ENCODE peak calls at places on chromosome 10, in six cellular contexts. One of them, this sample, is unnamed.

GRCh38 chr10:78829570-78829969 is 239.2 kb upstream of the ZMIZ1 start:
- DNase-seq in activated T-cell treated with anti-CD3 and anti-CD28 coated beads for 1 hour: no peak
- DNase-seq in ureter: no peak
- DNase-seq in fibroblast of pulmonary artery: no peak
- DNase-seq in stimulated activated CD4-positive, alpha-beta T cell treated with anti-CD3 and anti-CD28 coated beads, Interleukin-2, amount 100 ng/mL, for 24 hours: no peak
- DNase-seq in H7: no peak
- DNase-seq in this sample: no peak

GRCh38 chr10:79984851-79985250 is 35.9 kb upstream of the SFTPD start:
- DNase-seq in H7: no peak
- DNase-seq in activated T-cell treated with anti-CD3 and anti-CD28 coated beads for 1 hour: no peak
- DNase-seq in fibroblast of pulmonary artery: no peak
- DNase-seq in stimulated activated CD4-positive, alpha-beta T cell treated with anti-CD3 and anti-CD28 coated beads, Interleukin-2, amount 100 ng/mL, for 24 hours: peak; percentile 29
- DNase-seq in ureter: no peak
- DNase-seq in this sample: peak; percentile 57

GRCh38 chr10:61628875-61629513 is 33.7 kb upstream of the CABCOCO1 start:
- DNase-seq in ureter: no peak
- DNase-seq in stimulated activated CD4-positive, alpha-beta T cell treated with anti-CD3 and anti-CD28 coated beads, Interleukin-2, amount 100 ng/mL, for 24 hours: no peak
- DNase-seq in activated T-cell treated with anti-CD3 and anti-CD28 coated beads for 1 hour: no peak
- DNase-seq in fibroblast of pulmonary artery: peak; percentile 96
- DNase-seq in H7: no peak
- DNase-seq in this sample: peak; percentile 56

GRCh38 chr10:28294169-28294532 is 8.7 kb downstream of the MPP7 start:
- DNase-seq in stimulated activated CD4-positive, alpha-beta T cell treated with anti-CD3 and anti-CD28 coated beads, Interleukin-2, amount 100 ng/mL, for 24 hours: no peak
- DNase-seq in ureter: no peak
- DNase-seq in activated T-cell treated with anti-CD3 and anti-CD28 coated beads for 1 hour: no peak
- DNase-seq in H7: no peak
- DNase-seq in fibroblast of pulmonary artery: no peak
- DNase-seq in this sample: no peak

GRCh38 chr10:47408606-47409005 is 24.5 kb upstream of the ZNF488 start:
- DNase-seq in ureter: no peak
- DNase-seq in stimulated activated CD4-positive, alpha-beta T cell treated with anti-CD3 and anti-CD28 coated beads, Interleukin-2, amount 100 ng/mL, for 24 hours: no peak
- DNase-seq in fibroblast of pulmonary artery: no peak
- DNase-seq in H7: no peak
- DNase-seq in activated T-cell treated with anti-CD3 and anti-CD28 coated beads for 1 hour: no peak
- DNase-seq in this sample: no peak

GRCh38 chr10:16520900-16521299 is 779 bp downstream of the C1QL3 start:
- DNase-seq in ureter: peak; percentile 44
- DNase-seq in H7: peak; percentile 79
- DNase-seq in stimulated activated CD4-positive, alpha-beta T cell treated with anti-CD3 and anti-CD28 coated beads, Interleukin-2, amount 100 ng/mL, for 24 hours: peak; percentile 31
- DNase-seq in fibroblast of pulmonary artery: peak; percentile 10
- DNase-seq in activated T-cell treated with anti-CD3 and anti-CD28 coated beads for 1 hour: no peak
- DNase-seq in this sample: peak; percentile 82

GRCh38 chr10:29412452-29413004 is 123.7 kb downstream of the LYZL1 start:
- DNase-seq in fibroblast of pulmonary artery: peak; percentile 30
- DNase-seq in H7: no peak
- DNase-seq in activated T-cell treated with anti-CD3 and anti-CD28 coated beads for 1 hour: no peak
- DNase-seq in ureter: no peak
- DNase-seq in stimulated activated CD4-positive, alpha-beta T cell treated with anti-CD3 and anti-CD28 coated beads, Interleukin-2, amount 100 ng/mL, for 24 hours: no peak
- DNase-seq in this sample: no peak

GRCh38 chr10:91239789-91240188 is 19.3 kb downstream of the PCGF5 start:
- DNase-seq in fibroblast of pulmonary artery: no peak
- DNase-seq in activated T-cell treated with anti-CD3 and anti-CD28 coated beads for 1 hour: no peak
- DNase-seq in ureter: no peak
- DNase-seq in H7: no peak
- DNase-seq in stimulated activated CD4-positive, alpha-beta T cell treated with anti-CD3 and anti-CD28 coated beads, Interleukin-2, amount 100 ng/mL, for 24 hours: no peak
- DNase-seq in this sample: no peak

GRCh38 chr10:33116293-33116697 is 158.3 kb upstream of the ITGB1 start:
- DNase-seq in fibroblast of pulmonary artery: peak; percentile 66
- DNase-seq in activated T-cell treated with anti-CD3 and anti-CD28 coated beads for 1 hour: no peak
- DNase-seq in ureter: no peak
- DNase-seq in stimulated activated CD4-positive, alpha-beta T cell treated with anti-CD3 and anti-CD28 coated beads, Interleukin-2, amount 100 ng/mL, for 24 hours: peak; percentile 30
- DNase-seq in H7: peak; percentile 61
- DNase-seq in this sample: peak; percentile 85

GRCh38 chr10:119640384-119640783 is 10.8 kb upstream of the BAG3 start:
- DNase-seq in stimulated activated CD4-positive, alpha-beta T cell treated with anti-CD3 and anti-CD28 coated beads, Interleukin-2, amount 100 ng/mL, for 24 hours: no peak
- DNase-seq in ureter: no peak
- DNase-seq in H7: no peak
- DNase-seq in activated T-cell treated with anti-CD3 and anti-CD28 coated beads for 1 hour: no peak
- DNase-seq in fibroblast of pulmonary artery: no peak
- DNase-seq in this sample: no peak

GRCh38 chr10:7408494-7409044 is 2.3 kb downstream of the SFMBT2 start:
- DNase-seq in activated T-cell treated with anti-CD3 and anti-CD28 coated beads for 1 hour: peak; percentile 36
- DNase-seq in stimulated activated CD4-positive, alpha-beta T cell treated with anti-CD3 and anti-CD28 coated beads, Interleukin-2, amount 100 ng/mL, for 24 hours: peak; percentile 56
- DNase-seq in ureter: peak; percentile 71
- DNase-seq in H7: peak; percentile 79
- DNase-seq in fibroblast of pulmonary artery: peak; percentile 42
- DNase-seq in this sample: peak; percentile 83

This sample was measured in endodermal cell.